ENCODE peak calls at places on chromosomes 16 and 17, in five cellular contexts. A is neural progenitor cell, X is kidney, B is GM12878, F is colonic mucosa. S is an unnamed sample.

GRCh38 chr17:1413281-1413791 is 13.3 kb upstream of the YWHAE start:
- DNase-seq in B (no peak), A (no peak), X (peak), F (peak), S (peak)

GRCh38 chr16:27470567-27471431 is 68.8 kb downstream of the IL21R start:
- DNase-seq in A (no peak), F (no peak), B (no peak), X (peak), S (no peak)

GRCh38 chr17:226773-227580 is 45.5 kb upstream of the DOC2B start:
- DNase-seq in B (no peak), A (peak), F (no peak), X (peak), S (no peak)

GRCh38 chr17:67686246-67686645 is 31.5 kb upstream of the NOL11 start:
- DNase-seq in F (no peak), X (no peak), A (no peak), B (no peak), S (no peak)

GRCh38 chr16:73058616-73059409 is 10.9 kb upstream of the ZFHX3 start:
- DNase-seq in A (peak), X (peak), B (no peak), F (no peak), S (peak)

GRCh38 chr16:11412965-11413887 is 68.0 kb downstream of the RMI2 start:
- DNase-seq in F (no peak), X (no peak), B (no peak), A (no peak), S (no peak)

GRCh38 chr17:16352838-16353701 is at the start of gene CENPV:
- DNase-seq in F (peak), A (peak), B (no peak), X (peak), S (no peak)

GRCh38 chr16:58885528-58886170 is 151.5 kb upstream of the GOT2 start:
- DNase-seq in A (no peak), B (no peak), X (no peak), F (no peak), S (no peak)

GRCh38 chr17:47967607-47968252 is 3.2 kb upstream of the CDK5RAP3 start:
- DNase-seq in A (no peak), B (no peak), X (no peak), F (no peak), S (peak)

GRCh38 chr16:59540621-59541020 is 806.5 kb upstream of the GOT2 start:
- DNase-seq in A (no peak), X (no peak), F (no peak), B (no peak), S (peak)

GRCh38 chr16:28981517-28981916 is 3.3 kb upstream of the LAT start:
- DNase-seq in F (peak), B (no peak), X (no peak), A (peak), S (peak)

GRCh38 chr16:81035975-81036750 is 521 bp downstream of the ATMIN start:
- DNase-seq in F (peak), B (no peak), A (peak), X (peak), S (peak)

GRCh38 chr16:65388592-65388991 is 266.7 kb upstream of the CDH11 start:
- DNase-seq in F (no peak), B (no peak), X (no peak), A (no peak), S (peak)

GRCh38 chr17:50584116-50584515 is 23.6 kb downstream of the CACNA1G start:
- DNase-seq in F (no peak), X (no peak), B (no peak), A (no peak), S (no peak)

GRCh38 chr16:72797606-72798005 is 250.3 kb downstream of the ZFHX3 start:
- DNase-seq in A (no peak), X (no peak), B (no peak), F (no peak), S (no peak)

GRCh38 chr16:50502616-50503000 is 45.6 kb upstream of the NKD1 start:
- DNase-seq in F (no peak), X (no peak), A (no peak), B (no peak), S (no peak)

GRCh38 chr16:57366544-57367040 is 5.7 kb upstream of the CX3CL1 start:
- DNase-seq in F (no peak), A (no peak), B (no peak), X (no peak), S (no peak)

GRCh38 chr17:34291721-34292348 is 6.3 kb downstream of the CCL11 start:
- DNase-seq in A (no peak), F (no peak), X (no peak), B (no peak), S (peak)

GRCh38 chr17:17789828-17790672 is 46.7 kb downstream of the SREBF1 start:
- DNase-seq in F (no peak), B (no peak), X (no peak), A (no peak), S (no peak)

GRCh38 chr16:53784312-53784711 is 80.4 kb downstream of the FTO start:
- DNase-seq in F (no peak), A (no peak), B (no peak), X (no peak), S (peak)

GRCh38 chr16:54076006-54076504 is 210.5 kb downstream of the IRX3 start:
- DNase-seq in A (no peak), X (no peak), B (no peak), F (no peak), S (no peak)

GRCh38 chr16:53207810-53208752 is 153.3 kb downstream of the CHD9 start:
- DNase-seq in B (peak), F (peak), A (peak), X (no peak), S (peak)

GRCh38 chr17:77375526-77375916 is 234.8 kb downstream of the SEC14L1 start:
- DNase-seq in F (no peak), B (no peak), X (no peak), A (no peak), S (no peak)

GRCh38 chr16:24701521-24701951 is 27.9 kb upstream of the TNRC6A start:
- DNase-seq in F (no peak), X (peak), B (no peak), A (no peak), S (peak)

GRCh38 chr17:40536731-40537171 is 28.5 kb downstream of the CCR7 start:
- DNase-seq in B (no peak), F (no peak), A (no peak), X (peak), S (no peak)

GRCh38 chr16:68247400-68247799 is 2.2 kb downstream of the PLA2G15 start:
- DNase-seq in X (peak), F (no peak), B (no peak), A (no peak), S (no peak)

GRCh38 chr17:39738568-39738901 is 797 bp downstream of the GRB7 start:
- DNase-seq in B (no peak), X (peak), F (peak), A (peak), S (peak)

GRCh38 chr17:38469875-38470274 is 41.6 kb downstream of the ARHGAP23 start:
- DNase-seq in B (no peak), A (no peak), X (peak), F (no peak), S (no peak)

GRCh38 chr16:57619133-57619605 is 9.3 kb upstream of the ADGRG1 start:
- DNase-seq in X (peak), B (no peak), F (no peak), A (no peak), S (no peak)

GRCh38 chr17:9371019-9371418 is 204.6 kb downstream of the STX8 start:
- DNase-seq in F (no peak), X (no peak), B (peak), A (no peak), S (peak)

GRCh38 chr16:82016964-82017363 is 5.7 kb upstream of the SDR42E1 start:
- DNase-seq in X (no peak), B (no peak), F (no peak), A (no peak), S (no peak)

GRCh38 chr17:67365762-67366192 is 600 bp downstream of the PSMD12 start:
- DNase-seq in X (no peak), A (no peak), B (no peak), F (no peak), S (peak)

DNA sequence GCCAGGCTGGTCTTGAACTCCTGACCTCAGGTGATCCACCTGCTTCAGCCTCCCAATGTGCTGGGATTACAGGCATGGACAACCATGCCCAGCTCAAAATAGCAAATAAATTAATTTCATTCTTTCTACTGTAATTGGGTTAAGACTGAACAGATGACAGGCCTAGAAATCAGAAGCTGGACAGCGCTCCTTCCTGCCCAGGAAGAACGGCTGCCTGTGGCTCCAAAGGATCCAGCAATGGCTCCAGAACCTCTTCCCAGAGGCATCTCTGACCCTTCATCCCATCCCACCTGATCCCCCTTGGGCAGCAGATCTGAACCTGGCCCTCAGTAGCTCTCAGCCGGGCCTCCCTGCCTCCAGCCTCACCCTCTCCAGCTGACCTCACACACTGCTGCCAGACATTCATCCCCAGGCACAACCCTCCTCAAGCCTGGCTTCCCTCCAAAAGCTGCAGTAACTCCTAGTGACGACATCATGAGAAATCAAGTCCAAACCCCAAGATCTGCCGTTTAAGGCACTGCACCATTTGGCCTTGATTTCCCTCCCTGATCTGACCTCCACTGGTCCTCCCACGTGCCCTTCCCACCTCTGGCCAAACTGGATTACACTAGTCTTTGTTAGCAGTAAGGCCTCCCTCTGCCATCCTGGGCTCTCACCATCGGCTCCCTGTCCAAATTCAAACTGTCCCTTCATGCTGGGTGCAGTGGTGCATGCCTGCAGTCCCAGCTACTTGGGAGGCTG is 3.1 kb upstream of the MIF4GD start:
- DNase-seq in B (no peak), F (no peak), X (no peak), A (no peak), S (peak)
- H3K9ac ChIP-seq in B (no peak), F (no peak), X (no peak), A (no peak), S (no peak)

GRCh38 chr17:13114601-13115024 is 96.8 kb upstream of the ELAC2 start:
- DNase-seq in X (no peak), B (no peak), A (peak), F (peak), S (peak)
- H3K4me3 ChIP-seq in X (no peak), B (no peak), A (no peak), F (no peak), S (peak)

GRCh38 chr16:67016143-67016542 is 12.8 kb upstream of the CBFB start:
- DNase-seq in X (no peak), F (no peak), A (no peak), B (no peak), S (no peak)

GRCh38 chr16:67013238-67013822 is 15.6 kb upstream of the CBFB start:
- DNase-seq in X (no peak), B (no peak), F (no peak), A (no peak), S (no peak)

GRCh38 chr16:67014641-67015315 is 14.2 kb upstream of the CBFB start:
- DNase-seq in F (no peak), B (no peak), X (peak), A (no peak), S (no peak)

GRCh38 chr16:67015317-67015731 is 13.6 kb upstream of the CBFB start:
- DNase-seq in B (no peak), F (no peak), X (peak), A (no peak), S (no peak)

DNA sequence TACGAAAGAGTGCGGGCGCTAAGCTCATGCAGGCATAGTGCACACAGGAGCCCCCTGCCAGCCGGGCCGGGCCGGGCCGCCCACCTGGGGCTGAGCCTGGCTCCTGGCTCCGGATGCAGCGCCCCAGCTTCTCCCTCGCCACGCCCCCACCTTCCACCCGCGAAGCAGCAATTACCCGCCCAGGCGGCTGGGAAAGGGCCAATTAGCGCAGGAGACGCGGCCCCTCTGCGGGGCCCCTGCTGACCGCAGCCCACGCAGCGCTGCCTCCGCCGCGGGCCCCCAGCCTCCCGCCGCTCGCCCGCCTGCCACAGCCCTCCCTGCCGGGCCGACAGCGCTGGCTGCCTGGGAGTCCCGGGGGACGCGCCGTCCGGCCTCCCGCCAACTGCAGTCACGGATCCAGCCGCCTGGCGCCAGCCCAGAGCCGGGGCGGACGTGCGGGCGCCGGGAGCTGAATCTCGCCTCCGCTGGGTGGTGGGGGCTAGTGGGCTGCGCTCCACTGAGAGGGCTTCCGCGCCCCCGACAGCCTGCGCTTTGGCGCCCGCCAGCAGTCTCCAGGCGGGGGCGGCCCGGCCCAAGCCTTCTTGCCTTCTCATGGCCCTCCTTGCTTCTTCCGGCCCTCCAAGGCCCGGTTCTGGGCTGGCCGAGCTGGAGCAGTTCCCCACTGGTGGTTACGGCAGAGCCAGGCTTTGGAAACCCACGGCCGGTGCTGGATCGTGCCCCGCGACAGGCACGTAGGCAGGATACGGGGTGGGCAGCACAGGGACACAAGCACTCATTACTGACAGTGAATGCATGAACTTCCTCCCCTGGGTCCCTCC is 14.9 kb upstream of the CBFB start:
- DNase-seq in B (no peak), X (peak), F (peak), A (peak), S (peak)
- TF ChIP-seq CTCF in B (peak), X (peak), F (no peak), A (peak), S (no peak)

GRCh38 chr17:32692179-32692578 is 184.7 kb downstream of the MYO1D start:
- DNase-seq in F (no peak), A (no peak), B (no peak), X (no peak), S (no peak)
- H3K9ac ChIP-seq in F (no peak), A (no peak), B (no peak), X (no peak), S (no peak)

GRCh38 chr17:45225051-45225700 is 3.5 kb downstream of the FMNL1 start:
- DNase-seq in B (no peak), F (no peak), A (no peak), X (no peak), S (peak)

GRCh38 chr17:45227101-45227591 is 5.5 kb downstream of the FMNL1 start:
- DNase-seq in F (peak), A (no peak), X (no peak), B (peak), S (no peak)

GRCh38 chr17:45224671-45225050 is 3.0 kb downstream of the FMNL1 start:
- DNase-seq in X (no peak), F (no peak), B (no peak), A (no peak), S (no peak)

GRCh38 chr17:45226620-45227019 is 4.9 kb downstream of the FMNL1 start:
- DNase-seq in A (no peak), X (no peak), F (no peak), B (no peak), S (no peak)

DNA sequence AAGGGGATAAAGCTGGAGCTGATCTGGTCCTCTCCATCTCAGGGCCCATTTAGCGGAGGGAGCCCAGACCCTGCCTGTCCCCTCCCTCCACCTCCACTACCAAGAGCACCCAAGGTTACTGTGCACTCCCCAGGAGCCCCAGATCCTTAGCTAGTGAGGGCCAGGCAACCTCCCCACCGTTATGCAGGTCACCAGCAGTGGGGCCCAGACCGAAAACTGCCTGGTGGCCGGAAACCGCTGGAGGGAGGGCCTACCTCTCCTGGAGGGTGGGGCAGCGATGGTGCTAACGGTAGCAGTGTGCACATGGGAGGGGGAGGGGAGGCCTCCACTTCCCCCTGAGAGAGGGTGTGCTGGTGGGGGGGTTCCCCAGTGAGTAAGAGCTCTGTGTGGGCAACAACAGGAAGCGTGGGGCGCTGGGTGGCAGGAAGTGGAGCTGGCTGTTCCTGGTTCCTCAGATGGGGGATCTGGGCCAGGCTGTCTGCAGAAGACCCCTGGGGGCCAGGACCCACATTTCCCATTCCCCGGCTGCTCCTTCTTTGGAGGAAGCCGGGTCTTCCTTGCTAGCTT is 4.4 kb downstream of the FMNL1 start:
- DNase-seq in X (peak), F (peak), A (no peak), B (peak), S (no peak)
- H3K4me3 ChIP-seq in X (no peak), F (peak), A (no peak), B (peak), S (no peak)

DNA sequence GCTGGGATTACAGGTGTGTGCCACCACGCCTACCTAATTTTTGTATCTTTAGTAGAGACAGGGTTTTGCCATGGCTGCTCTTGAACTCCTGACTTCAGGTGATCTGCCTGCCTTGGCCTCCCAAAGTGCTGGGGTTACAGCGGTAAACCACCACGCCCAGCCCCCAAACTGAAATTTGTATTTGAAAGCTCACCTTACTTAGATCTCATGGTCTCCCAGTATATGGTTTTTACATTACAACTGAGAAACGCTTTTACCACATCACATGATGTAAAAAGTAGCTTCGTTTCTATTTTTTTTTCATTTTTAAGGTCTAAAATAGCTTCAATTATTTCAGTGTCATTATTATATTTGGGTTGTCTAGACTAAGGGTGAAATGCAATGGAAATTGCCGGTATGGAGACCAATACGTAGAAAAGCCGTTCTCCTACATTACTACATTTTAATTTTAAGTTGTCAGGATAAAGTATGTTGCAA is 93.3 kb downstream of the BCAS3 start:
- DNase-seq in A (no peak), X (no peak), F (no peak), B (no peak), S (no peak)
- TF ChIP-seq CTCF in A (no peak), X (no peak), F (no peak), B (no peak), S (no peak)

GRCh38 chr16:87303962-87304521 is 13.2 kb downstream of the C16orf95 start:
- DNase-seq in B (no peak), F (no peak), A (no peak), X (peak), S (no peak)
- H3K9ac ChIP-seq in B (no peak), F (no peak), A (no peak), X (no peak), S (no peak)

DNA sequence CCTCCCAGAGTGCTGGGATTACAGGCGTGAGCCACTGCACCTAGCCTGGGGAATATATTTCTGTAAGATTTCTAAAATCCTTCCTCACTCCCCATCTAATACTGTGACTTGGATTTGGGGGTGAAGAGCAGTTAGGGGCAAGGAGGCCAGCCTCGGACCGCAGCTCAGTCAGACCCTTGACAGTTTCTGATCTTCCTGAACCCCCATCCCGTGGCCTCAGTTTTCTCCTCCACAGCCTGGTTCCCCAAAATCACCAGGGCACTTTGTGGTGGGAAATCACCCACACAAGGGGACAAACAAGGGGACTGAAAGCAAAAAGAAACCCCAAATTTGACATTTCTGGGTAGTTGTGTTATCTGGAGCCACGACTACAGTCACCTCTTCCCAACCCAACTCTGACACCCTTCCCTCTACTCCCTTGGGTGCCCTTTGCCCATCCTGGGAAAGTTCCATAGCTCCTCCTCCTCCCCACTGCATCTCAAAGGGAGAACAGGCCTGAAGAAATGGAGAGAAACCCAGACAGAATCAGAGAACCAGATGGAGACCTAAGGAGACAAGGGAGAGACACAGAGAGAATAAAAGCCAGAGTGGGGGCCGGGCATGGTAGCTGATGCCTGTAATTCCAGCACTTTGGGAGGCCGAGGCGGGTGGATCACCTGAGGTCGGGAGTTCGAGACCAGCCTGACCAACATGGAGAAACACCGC is 2.8 kb upstream of the STAT5A start:
- DNase-seq in B (no peak), A (no peak), X (peak), F (no peak), S (no peak)
- H3K4me3 ChIP-seq in B (no peak), A (no peak), X (no peak), F (no peak), S (no peak)